ENCODE peak calls at places on chromosome 18, in six cellular contexts. I is lower lobe of right lung, Z is fibroblast of the conjunctiva, U is NCI-H1105, M is cerebellum, T is Right ventricle myocardium superior. R is an unnamed sample.

GRCh38 chr18:3104190-3105054 is 91.5 kb upstream of the LPIN2 start:
- DNase-seq in Z (peak), I (no peak), U (no peak), M (no peak), T (no peak), R (no peak)

GRCh38 chr18:54672846-54673475 is 81.9 kb downstream of the DYNAP start:
- DNase-seq in I (no peak), U (no peak), Z (no peak), T (no peak), M (no peak), R (no peak)

GRCh38 chr18:46569211-46569610 is 87.8 kb downstream of the LOXHD1 start:
- DNase-seq in M (no peak), I (no peak), T (no peak), U (no peak), Z (no peak), R (no peak)

GRCh38 chr18:45688834-45689233 is 35.1 kb upstream of the SLC14A1 start:
- DNase-seq in M (no peak), T (no peak), I (no peak), U (no peak), Z (no peak), R (no peak)

GRCh38 chr18:23856466-23857175 is 157.9 kb upstream of the TTC39C start:
- DNase-seq in Z (no peak), T (no peak), I (no peak), M (no peak), U (no peak), R (no peak)

GRCh38 chr18:13207274-13207673 is 11.3 kb upstream of the LDLRAD4 start:
- DNase-seq in Z (no peak), U (no peak), T (no peak), I (no peak), M (no peak), R (no peak)

GRCh38 chr18:44051088-44051487 is 629.6 kb upstream of the SETBP1 start:
- DNase-seq in Z (no peak), U (peak), I (no peak), T (no peak), M (no peak), R (no peak)

GRCh38 chr18:45386256-45386655 is 229.0 kb upstream of the SLC14A2 start:
- DNase-seq in T (no peak), M (no peak), Z (peak), U (peak), I (no peak), R (peak)

GRCh38 chr18:35337256-35337655 is 7.0 kb downstream of the ZNF24 start:
- DNase-seq in M (no peak), I (no peak), U (no peak), Z (no peak), T (no peak), R (no peak)

GRCh38 chr18:79698668-79699335 is 19.2 kb downstream of the CTDP1 start:
- DNase-seq in I (peak), Z (no peak), U (no peak), M (no peak), T (peak), R (no peak)

GRCh38 chr18:950882-951539 is 46.3 kb downstream of the ADCYAP1 start:
- DNase-seq in Z (no peak), T (no peak), M (no peak), U (no peak), I (no peak), R (no peak)

GRCh38 chr18:7572837-7573236 is 5.7 kb downstream of the PTPRM start:
- DNase-seq in U (no peak), T (no peak), Z (no peak), M (no peak), I (no peak), R (no peak)

GRCh38 chr18:27996792-27997191 is 180.1 kb downstream of the CDH2 start:
- DNase-seq in M (no peak), T (no peak), Z (no peak), I (no peak), U (no peak), R (no peak)

GRCh38 chr18:28112056-28112470 is 64.9 kb downstream of the CDH2 start:
- DNase-seq in Z (no peak), U (no peak), M (no peak), I (no peak), T (no peak), R (no peak)

GRCh38 chr18:8938817-8939216 is 163.7 kb upstream of the NDUFV2 start:
- DNase-seq in T (no peak), U (no peak), M (no peak), Z (no peak), I (no peak), R (peak)

GRCh38 chr18:35197286-35197685 is 43.5 kb upstream of the ZNF397 start:
- DNase-seq in T (no peak), U (no peak), I (no peak), M (no peak), Z (no peak), R (no peak)

GRCh38 chr18:45567123-45567522 is 48.2 kb upstream of the SLC14A2 start:
- DNase-seq in U (no peak), I (no peak), M (no peak), T (peak), Z (no peak), R (no peak)

GRCh38 chr18:51537487-51537886 is 340.0 kb upstream of the MEX3C start:
- DNase-seq in T (peak), M (no peak), U (peak), I (no peak), Z (peak), R (no peak)

R was measured in G401.